ENCODE peak calls at places on chromosomes 16 and 17, in four cellular contexts. K, F, M and W are unnamed samples.

GRCh38 chr16:75053791-75054555 is 55.1 kb downstream of the ZNRF1 start:
- DNase-seq in M (peak), F (no peak), K (no peak), W (no peak)

GRCh38 chr17:5122586-5123342 is 6.9 kb downstream of the USP6 start:
- DNase-seq in M (no peak), K (no peak), F (no peak), W (peak)

GRCh38 chr17:77516902-77517301 is 376.1 kb downstream of the SEC14L1 start:
- DNase-seq in K (no peak), F (no peak), M (no peak), W (no peak)

GRCh38 chr16:89174055-89174827 is 2.7 kb downstream of the CDH15 start:
- DNase-seq in F (no peak), K (no peak), M (no peak), W (peak)

GRCh38 chr17:16027708-16028584 is 28.3 kb downstream of the TTC19 start:
- DNase-seq in K (peak), F (peak), M (peak), W (no peak)

GRCh38 chr16:88489163-88489721 is 36.2 kb downstream of the ZFPM1 start:
- DNase-seq in F (no peak), K (no peak), M (no peak), W (no peak)

GRCh38 chr16:10965440-10966039 is 21.2 kb downstream of the CLEC16A start:
- DNase-seq in K (peak), M (no peak), F (peak), W (no peak)

GRCh38 chr17:19370493-19370960 is 7.8 kb upstream of the MAPK7 start:
- DNase-seq in M (no peak), F (no peak), K (no peak), W (no peak)

GRCh38 chr17:30316736-30317135 is 17.1 kb downstream of the TMIGD1 start:
- DNase-seq in M (no peak), K (no peak), F (no peak), W (no peak)

GRCh38 chr17:9022553-9023388 is 1.5 kb downstream of the NTN1 start:
- DNase-seq in K (no peak), M (no peak), F (no peak), W (peak)

GRCh38 chr17:37493249-37494027 is 3.7 kb downstream of the DUSP14 start:
- DNase-seq in M (peak), F (no peak), K (no peak), W (no peak)

GRCh38 chr17:64022631-64023063 is 2.2 kb upstream of the ICAM2 start:
- DNase-seq in M (no peak), K (no peak), F (no peak), W (peak)

GRCh38 chr16:64308721-64309120 is 813.1 kb downstream of the CDH11 start:
- DNase-seq in F (no peak), M (no peak), K (no peak), W (no peak)

GRCh38 chr16:83995756-83996155 is 27.7 kb downstream of the NECAB2 start:
- DNase-seq in F (no peak), K (peak), M (no peak), W (no peak)

GRCh38 chr17:58666858-58667267 is 25.0 kb downstream of the TEX14 start:
- DNase-seq in M (no peak), F (no peak), K (peak), W (no peak)

GRCh38 chr16:29023279-29024278 is 38.7 kb downstream of the LAT start:
- DNase-seq in M (no peak), K (no peak), F (no peak), W (no peak)

GRCh38 chr17:55154101-55154500 is 110.7 kb upstream of the HLF start:
- DNase-seq in K (no peak), F (no peak), M (no peak), W (no peak)

GRCh38 chr17:34961093-34961911 is at the start of the genes CCT6B and ZNF830:
- DNase-seq in M (peak), K (peak), F (peak), W (peak)

GRCh38 chr17:41340934-41341861 is 9.4 kb downstream of the KRT33A start:
- DNase-seq in F (peak), K (no peak), M (no peak), W (no peak)

GRCh38 chr17:37546242-37546641 is 56.6 kb downstream of the DUSP14 start:
- DNase-seq in M (no peak), F (no peak), K (no peak), W (no peak)

GRCh38 chr16:11498683-11499082 is 88.0 kb downstream of the LITAF start:
- DNase-seq in M (no peak), F (no peak), K (no peak), W (no peak)

GRCh38 chr16:10744370-10745030 is 858 bp downstream of the NUBP1 start:
- DNase-seq in M (no peak), F (no peak), K (peak), W (no peak)

GRCh38 chr17:70604854-70605253 is 435.5 kb downstream of the KCNJ2 start:
- DNase-seq in M (no peak), K (no peak), F (no peak), W (no peak)

GRCh38 chr17:79836952-79837887 is 2.0 kb downstream of the CBX4 start:
- DNase-seq in K (no peak), F (no peak), M (peak), W (no peak)

GRCh38 chr16:50273382-50273690 is 7.0 kb downstream of the ADCY7 start:
- DNase-seq in M (no peak), F (no peak), K (no peak), W (no peak)

GRCh38 chr16:50275428-50276127 is 9.2 kb downstream of the ADCY7 start:
- DNase-seq in M (no peak), F (no peak), K (no peak), W (no peak)

GRCh38 chr16:50276128-50276444 is 9.7 kb downstream of the ADCY7 start:
- DNase-seq in M (no peak), F (no peak), K (no peak), W (no peak)

GRCh38 chr16:50273888-50274770 is 7.8 kb downstream of the ADCY7 start:
- DNase-seq in F (peak), M (no peak), K (peak), W (no peak)

GRCh38 chr16:50274771-50275415 is 8.5 kb downstream of the ADCY7 start:
- DNase-seq in K (no peak), F (no peak), M (no peak), W (no peak)
- H3K9ac ChIP-seq in K (peak), F (peak), M (no peak), W (no peak)

DNA sequence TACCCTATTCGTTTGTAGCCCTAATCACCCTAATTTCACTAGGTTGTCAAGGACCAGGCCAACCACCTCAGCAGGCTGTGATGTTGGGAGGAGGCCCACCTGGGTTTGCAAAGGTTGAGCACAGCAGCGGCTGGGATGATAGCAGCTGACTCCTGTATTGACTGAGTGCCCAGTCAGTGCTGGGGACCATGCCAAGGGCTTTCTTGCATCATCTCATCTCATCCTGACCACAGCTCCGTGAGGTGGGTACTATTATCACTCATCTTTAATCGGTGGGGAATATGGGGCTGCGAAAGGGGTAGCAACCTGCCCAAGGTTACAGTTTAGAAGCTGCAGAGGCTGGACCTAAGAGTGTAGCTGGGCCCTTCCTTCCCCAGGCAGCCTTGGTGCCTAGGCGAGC is 11.7 kb downstream of the ATPAF2 start:
- DNase-seq in M (no peak), K (no peak), F (no peak), W (no peak)
- TF ChIP-seq HDAC6 in M (no peak), K (no peak), F (no peak), W (no peak)

GRCh38 chr17:47636273-47637030 is 13.3 kb upstream of the KPNB1 start:
- DNase-seq in M (no peak), K (no peak), F (no peak), W (no peak)
- H3K9ac ChIP-seq in M (no peak), K (no peak), F (no peak), W (no peak)

DNA sequence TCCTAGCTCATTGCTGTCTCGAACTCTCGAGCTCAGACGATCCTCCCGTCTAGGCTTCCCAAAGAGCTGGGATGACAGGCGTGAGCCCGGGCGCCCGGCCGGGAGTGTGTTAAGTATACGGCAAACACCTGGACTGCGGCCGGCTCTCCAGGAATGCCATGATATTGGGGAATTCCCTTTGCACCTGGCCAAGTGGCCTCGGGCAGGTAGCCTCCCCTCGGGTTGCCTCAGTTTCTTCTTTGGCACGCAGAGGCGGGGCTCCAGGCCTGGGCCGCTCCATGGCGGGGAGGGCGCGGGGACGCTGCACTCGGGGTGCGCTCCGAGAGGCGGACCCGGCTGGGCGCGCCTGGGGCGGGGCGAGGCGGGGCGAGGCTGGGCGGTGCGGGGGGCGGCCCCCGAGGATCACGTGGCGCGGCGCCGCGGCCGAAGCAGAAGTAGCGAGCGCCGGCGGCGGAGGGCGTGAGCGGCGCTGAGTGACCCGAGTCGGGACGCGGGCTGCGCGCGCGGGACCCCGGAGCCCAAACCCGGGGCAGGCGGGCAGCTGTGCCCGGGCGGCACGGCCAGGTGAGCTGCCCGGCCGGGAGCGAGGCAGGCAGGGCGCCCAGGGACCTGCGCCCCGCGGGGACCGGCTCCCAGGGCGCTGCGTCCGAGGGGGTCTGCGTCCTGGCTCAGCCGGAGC is at the start of gene PLCG2:
- DNase-seq in F (no peak), M (no peak), K (peak), W (peak)
- TF ChIP-seq HDAC6 in F (no peak), M (no peak), K (no peak), W (no peak)

GRCh38 chr17:1649116-1649843 is 386 bp downstream of the RILP start:
- DNase-seq in F (no peak), K (peak), M (peak), W (no peak)

GRCh38 chr17:1649844-1650409 is at the start of gene RILP:
- DNase-seq in K (peak), F (no peak), M (peak), W (no peak)

GRCh38 chr17:1650731-1651558 is 1.3 kb upstream of the RILP start:
- DNase-seq in M (no peak), F (no peak), K (peak), W (no peak)

GRCh38 chr17:1647802-1648581 is 1.7 kb downstream of the RILP start:
- DNase-seq in F (no peak), M (no peak), K (no peak), W (peak)

GRCh38 chr17:1648582-1649115 is 1.0 kb downstream of the RILP start:
- DNase-seq in F (peak), M (peak), K (peak), W (no peak)
- H3K9ac ChIP-seq in F (peak), M (peak), K (peak), W (no peak)

GRCh38 chr17:65518256-65518655 is 43.2 kb downstream of the AXIN2 start:
- DNase-seq in F (no peak), M (no peak), K (no peak), W (no peak)
- TF ChIP-seq HDAC6 in F (no peak), M (no peak), K (no peak), W (no peak)

GRCh38 chr16:165539-166374 is at the start of gene HBM:
- DNase-seq in K (no peak), M (no peak), F (no peak), W (no peak)
- H3K9ac ChIP-seq in K (peak), M (no peak), F (no peak), W (no peak)

DNA sequence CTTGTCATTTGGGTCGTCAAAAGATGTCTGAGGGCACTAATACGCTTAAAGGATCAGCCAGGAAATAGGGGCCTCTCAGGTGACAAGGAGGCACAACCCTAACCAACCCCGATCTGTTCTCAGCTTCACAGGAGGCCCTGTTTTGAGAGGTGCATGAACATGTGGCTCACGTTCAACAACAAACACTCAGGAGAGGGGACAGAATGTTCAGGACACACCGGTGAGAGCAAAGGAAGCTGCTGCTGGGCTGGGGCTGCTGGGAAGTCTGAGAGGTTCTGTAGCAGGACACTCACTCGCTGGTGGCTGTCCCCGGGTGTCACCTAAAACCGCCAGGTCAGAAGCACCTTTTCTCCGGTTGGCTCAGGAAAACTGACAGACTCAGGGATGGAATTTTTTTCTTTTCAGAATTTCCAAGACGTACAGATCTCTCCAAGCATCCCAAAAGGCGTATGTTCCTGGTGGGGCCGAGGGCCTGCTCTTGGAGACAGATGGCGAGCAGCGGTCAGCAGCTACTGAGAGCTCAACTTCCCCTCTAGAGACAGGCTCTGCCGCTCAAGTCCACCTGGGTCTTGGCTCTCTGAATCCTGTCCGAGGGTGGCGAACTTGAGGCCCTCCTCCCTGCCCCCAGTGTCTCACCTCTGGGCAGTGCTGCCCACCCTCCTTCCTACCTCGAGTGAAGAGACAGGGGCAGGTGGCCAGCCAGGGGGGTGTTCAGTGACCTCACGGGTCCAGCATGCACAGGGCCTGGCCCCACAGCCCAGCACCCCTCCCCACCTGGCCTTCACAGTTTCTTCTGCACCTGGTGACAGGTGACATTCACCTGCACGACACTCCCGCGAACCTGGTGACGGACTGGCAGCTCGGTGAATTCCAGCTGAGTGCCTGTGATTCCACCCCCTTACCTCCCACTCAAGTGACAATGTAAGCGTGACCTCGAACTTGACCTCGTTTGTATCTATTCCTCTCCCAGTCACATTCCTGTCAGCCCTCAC is 22.9 kb downstream of the CLUH start:
- DNase-seq in K (peak), F (no peak), M (peak), W (no peak)
- TF ChIP-seq HDAC6 in K (no peak), F (no peak), M (no peak), W (no peak)

DNA sequence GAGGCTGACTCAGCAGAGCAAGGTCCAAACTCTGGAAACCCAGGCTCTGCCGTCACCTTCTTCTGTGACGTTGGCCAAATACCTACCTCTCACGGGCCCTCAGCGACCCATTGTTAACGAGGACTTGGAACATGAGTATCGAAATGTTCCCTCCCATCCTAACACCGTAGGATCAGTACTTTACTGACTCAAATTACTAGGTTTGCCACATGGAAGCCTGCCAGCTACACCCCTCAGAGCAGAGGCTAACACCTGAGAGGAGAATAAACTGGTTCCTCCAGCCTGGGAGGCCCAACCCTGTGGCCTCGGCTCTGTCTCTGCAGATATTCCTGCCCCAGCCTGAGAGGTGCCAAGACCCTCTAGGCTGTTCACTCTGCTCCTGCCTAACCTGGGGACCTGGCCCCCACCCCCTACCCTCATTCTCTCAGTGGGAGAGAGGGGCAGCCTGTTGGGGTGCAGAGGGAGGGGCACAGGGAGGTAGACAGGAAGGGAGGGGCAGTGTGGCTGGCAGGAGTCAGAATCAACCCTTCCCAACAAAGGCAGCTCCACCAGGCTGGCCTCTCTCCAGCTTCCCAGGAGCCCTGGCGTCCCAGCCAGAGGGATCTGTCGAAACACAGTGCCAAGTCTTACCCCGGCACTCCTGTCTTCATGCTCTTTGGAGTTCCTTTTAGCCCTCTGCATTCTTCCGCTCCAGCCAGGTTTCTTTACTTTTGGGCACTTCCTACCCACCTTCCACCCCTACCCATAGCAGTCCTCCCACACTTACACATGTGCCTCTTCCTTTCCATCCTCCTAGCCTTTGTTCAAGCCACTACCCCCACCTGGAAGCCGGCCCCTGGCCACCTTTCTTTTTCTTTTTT is 4.2 kb downstream of the PITPNM3 start:
- DNase-seq in F (no peak), K (no peak), M (no peak), W (no peak)
- H3K9ac ChIP-seq in F (no peak), K (no peak), M (no peak), W (no peak)

DNA sequence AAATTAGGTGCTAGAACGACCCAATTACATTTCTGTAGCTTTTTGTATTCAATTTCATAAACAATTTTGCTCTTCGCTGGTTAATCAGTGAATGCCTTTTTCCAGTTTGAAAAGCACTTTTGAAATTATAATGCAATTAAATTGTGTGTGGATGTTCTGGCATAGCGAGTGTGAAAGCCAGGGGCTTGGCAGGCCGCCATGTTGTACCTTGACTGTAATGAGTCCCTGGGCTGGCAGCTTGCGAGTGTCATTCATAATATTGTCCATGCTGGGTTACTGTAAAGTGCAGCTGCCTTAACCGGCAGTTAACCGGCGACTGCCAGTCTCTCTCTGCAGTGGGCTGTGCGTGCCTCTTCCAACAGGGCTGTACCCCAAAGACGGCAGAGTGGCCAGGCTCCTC is 177.8 kb downstream of the CCDC182 start:
- DNase-seq in F (no peak), K (no peak), M (no peak), W (no peak)
- TF ChIP-seq HDAC6 in F (no peak), K (no peak), M (no peak), W (no peak)